ENCODE peak calls at places on chromosome 22, in eight cellular contexts. One of them, this sample, is unnamed.

GRCh38 chr22:50267591-50268390 is 2.4 kb downstream of the MAPK11 start:
- DNase-seq in AG10803: peak; percentile 47
- DNase-seq in stimulated activated CD4-positive, alpha-beta T cell treated with anti-CD3 and anti-CD28 coated beads, TNF-alpha, amount 100 ng/mL, for 4 hours: peak; percentile 39
- DNase-seq in endothelial cell: peak; percentile 66
- DNase-seq in small intestine: peak; percentile 64
- DNase-seq in COR-L47: no peak
- DNase-seq in HT-29: no peak
- DNase-seq in NCI-H510A treated with DMSO at 0.1 percent for 48 hours: no peak
- DNase-seq in this sample: peak; percentile 66

GRCh38 chr22:23512348-23512705 is 67.8 kb downstream of the IGLL1 start:
- DNase-seq in AG10803: no peak
- DNase-seq in stimulated activated CD4-positive, alpha-beta T cell treated with anti-CD3 and anti-CD28 coated beads, TNF-alpha, amount 100 ng/mL, for 4 hours: no peak
- DNase-seq in endothelial cell: no peak
- DNase-seq in small intestine: no peak
- DNase-seq in COR-L47: no peak
- DNase-seq in HT-29: no peak
- DNase-seq in NCI-H510A treated with DMSO at 0.1 percent for 48 hours: no peak
- DNase-seq in this sample: no peak

GRCh38 chr22:32020117-32020516 is 22.9 kb upstream of the SLC5A1 start:
- DNase-seq in AG10803: peak; percentile 54
- DNase-seq in stimulated activated CD4-positive, alpha-beta T cell treated with anti-CD3 and anti-CD28 coated beads, TNF-alpha, amount 100 ng/mL, for 4 hours: no peak
- DNase-seq in endothelial cell: no peak
- DNase-seq in small intestine: peak; percentile 82
- DNase-seq in COR-L47: no peak
- DNase-seq in HT-29: no peak
- DNase-seq in NCI-H510A treated with DMSO at 0.1 percent for 48 hours: no peak
- DNase-seq in this sample: no peak

GRCh38 chr22:43273902-43274484 is 69.2 kb downstream of the SCUBE1 start:
- DNase-seq in AG10803: peak; percentile 58
- DNase-seq in stimulated activated CD4-positive, alpha-beta T cell treated with anti-CD3 and anti-CD28 coated beads, TNF-alpha, amount 100 ng/mL, for 4 hours: no peak
- DNase-seq in endothelial cell: peak; percentile 60
- DNase-seq in small intestine: peak; percentile 69
- DNase-seq in COR-L47: peak; percentile 32
- DNase-seq in HT-29: peak; percentile 60
- DNase-seq in NCI-H510A treated with DMSO at 0.1 percent for 48 hours: peak; percentile 53
- DNase-seq in this sample: no peak

GRCh38 chr22:22720201-22720723 is 75.8 kb downstream of the GGTLC2 start:
- DNase-seq in AG10803: peak; percentile 32
- DNase-seq in stimulated activated CD4-positive, alpha-beta T cell treated with anti-CD3 and anti-CD28 coated beads, TNF-alpha, amount 100 ng/mL, for 4 hours: no peak
- DNase-seq in endothelial cell: peak; percentile 74
- DNase-seq in small intestine: peak; percentile 61
- DNase-seq in COR-L47: peak; percentile 26
- DNase-seq in HT-29: peak; percentile 62
- DNase-seq in NCI-H510A treated with DMSO at 0.1 percent for 48 hours: no peak
- DNase-seq in this sample: peak; percentile 35

GRCh38 chr22:48270731-48271130 is 1508.3 kb downstream of the TBC1D22A start:
- DNase-seq in AG10803: no peak
- DNase-seq in stimulated activated CD4-positive, alpha-beta T cell treated with anti-CD3 and anti-CD28 coated beads, TNF-alpha, amount 100 ng/mL, for 4 hours: no peak
- DNase-seq in endothelial cell: no peak
- DNase-seq in small intestine: no peak
- DNase-seq in COR-L47: no peak
- DNase-seq in HT-29: peak; percentile 17
- DNase-seq in NCI-H510A treated with DMSO at 0.1 percent for 48 hours: no peak
- DNase-seq in this sample: no peak

GRCh38 chr22:49724030-49724892 is 103.4 kb downstream of the BRD1 start:
- DNase-seq in AG10803: no peak
- DNase-seq in stimulated activated CD4-positive, alpha-beta T cell treated with anti-CD3 and anti-CD28 coated beads, TNF-alpha, amount 100 ng/mL, for 4 hours: no peak
- DNase-seq in endothelial cell: peak; percentile 52
- DNase-seq in small intestine: no peak
- DNase-seq in COR-L47: peak; percentile 65
- DNase-seq in HT-29: no peak
- DNase-seq in NCI-H510A treated with DMSO at 0.1 percent for 48 hours: no peak
- DNase-seq in this sample: no peak

GRCh38 chr22:26756675-26757293 is 99.4 kb downstream of the MIAT start:
- DNase-seq in AG10803: peak; percentile 58
- DNase-seq in stimulated activated CD4-positive, alpha-beta T cell treated with anti-CD3 and anti-CD28 coated beads, TNF-alpha, amount 100 ng/mL, for 4 hours: no peak
- DNase-seq in endothelial cell: peak; percentile 65
- DNase-seq in small intestine: peak; percentile 5
- DNase-seq in COR-L47: peak; percentile 48
- DNase-seq in HT-29: peak; percentile 32
- DNase-seq in NCI-H510A treated with DMSO at 0.1 percent for 48 hours: no peak
- DNase-seq in this sample: peak; percentile 59

GRCh38 chr22:23187201-23187600 is 6.9 kb downstream of the BCR start:
- DNase-seq in AG10803: no peak
- DNase-seq in stimulated activated CD4-positive, alpha-beta T cell treated with anti-CD3 and anti-CD28 coated beads, TNF-alpha, amount 100 ng/mL, for 4 hours: no peak
- DNase-seq in endothelial cell: no peak
- DNase-seq in small intestine: no peak
- DNase-seq in COR-L47: no peak
- DNase-seq in HT-29: no peak
- DNase-seq in NCI-H510A treated with DMSO at 0.1 percent for 48 hours: no peak
- DNase-seq in this sample: no peak

GRCh38 chr22:50469377-50470305 is 5.2 kb downstream of the SBF1 start:
- DNase-seq in AG10803: peak; percentile 27
- DNase-seq in stimulated activated CD4-positive, alpha-beta T cell treated with anti-CD3 and anti-CD28 coated beads, TNF-alpha, amount 100 ng/mL, for 4 hours: peak; percentile 90
- DNase-seq in endothelial cell: no peak
- DNase-seq in small intestine: peak; percentile 88
- DNase-seq in COR-L47: peak; percentile 95
- DNase-seq in HT-29: peak; percentile 31
- DNase-seq in NCI-H510A treated with DMSO at 0.1 percent for 48 hours: peak; percentile 59
- DNase-seq in this sample: peak; percentile 95

GRCh38 chr22:31040542-31041398 is 40.3 kb upstream of the SMTN start:
- DNase-seq in AG10803: no peak
- DNase-seq in stimulated activated CD4-positive, alpha-beta T cell treated with anti-CD3 and anti-CD28 coated beads, TNF-alpha, amount 100 ng/mL, for 4 hours: no peak
- DNase-seq in endothelial cell: no peak
- DNase-seq in small intestine: no peak
- DNase-seq in COR-L47: no peak
- DNase-seq in HT-29: no peak
- DNase-seq in NCI-H510A treated with DMSO at 0.1 percent for 48 hours: no peak
- DNase-seq in this sample: no peak

GRCh38 chr22:30185129-30185528 is 61.4 kb downstream of the LIF start:
- DNase-seq in AG10803: no peak
- DNase-seq in stimulated activated CD4-positive, alpha-beta T cell treated with anti-CD3 and anti-CD28 coated beads, TNF-alpha, amount 100 ng/mL, for 4 hours: no peak
- DNase-seq in endothelial cell: no peak
- DNase-seq in small intestine: no peak
- DNase-seq in COR-L47: no peak
- DNase-seq in HT-29: no peak
- DNase-seq in NCI-H510A treated with DMSO at 0.1 percent for 48 hours: no peak
- DNase-seq in this sample: no peak